ENCODE peak calls at places on chromosomes 12 and 14, in nine cellular contexts. L is AG09319, Q is Calu3, V is H9, U is transverse colon, R is cardiac muscle cell, I is pancreas, E is keratinocyte, M is HFF-Myc. N is an unnamed sample.
A peak's percentile ranks its signal among the peaks of the same experiment; 100 is the strongest.

GRCh38 chr12:45268672-45269406 is 52.9 kb downstream of the ANO6 start:
- DNase-seq in L (no peak), Q (peak; percentile 76), V (no peak), U (peak; percentile 50), R (peak; percentile 94), I (peak; percentile 67), E (peak; percentile 42), M (peak; percentile 80), N (peak; percentile 90)

GRCh38 chr14:50025073-50025472 is 91.3 kb downstream of the VCPKMT start:
- DNase-seq in L (no peak), Q (no peak), V (no peak), U (no peak), R (no peak), I (no peak), E (no peak), M (no peak), N (no peak)

GRCh38 chr14:61569783-61570182 is 125.5 kb upstream of the HIF1A start:
- DNase-seq in L (peak; percentile 89), Q (peak; percentile 46), V (no peak), U (no peak), R (peak; percentile 97), I (no peak), E (no peak), M (no peak), N (no peak)

GRCh38 chr12:91577586-91578539 is 395.2 kb upstream of the DCN start:
- DNase-seq in L (no peak), Q (no peak), V (no peak), U (no peak), R (peak; percentile 55), I (no peak), E (no peak), M (peak; percentile 3), N (no peak)

GRCh38 chr12:1773937-1774655 is 46.3 kb upstream of the LRTM2 start:
- DNase-seq in L (no peak), Q (no peak), V (no peak), U (no peak), R (no peak), I (no peak), E (no peak), M (no peak), N (no peak)

GRCh38 chr14:73760598-73761586 is 46.7 kb upstream of the PNMA1 start:
- DNase-seq in L (no peak), Q (no peak), V (no peak), U (peak; percentile 41), R (no peak), I (no peak), E (no peak), M (no peak), N (no peak)

GRCh38 chr14:20606190-20606901 is 15.2 kb upstream of the RNASE12 start:
- DNase-seq in L (no peak), Q (peak; percentile 46), V (peak; percentile 79), U (peak; percentile 54), R (peak; percentile 71), I (no peak), E (no peak), M (no peak), N (peak; percentile 30)

GRCh38 chr14:94395900-94396574 is 7.6 kb upstream of the SERPINA1 start:
- DNase-seq in L (no peak), Q (peak; percentile 46), V (no peak), U (no peak), R (no peak), I (no peak), E (no peak), M (no peak), N (no peak)

GRCh38 chr14:75025082-75025481 is 22.4 kb downstream of the EIF2B2 start:
- DNase-seq in L (no peak), Q (no peak), V (no peak), U (peak; percentile 20), R (peak; percentile 53), I (no peak), E (no peak), M (no peak), N (no peak)

GRCh38 chr14:33035795-33036194 is 97.1 kb downstream of the NPAS3 start:
- DNase-seq in L (no peak), Q (no peak), V (no peak), U (no peak), R (no peak), I (no peak), E (no peak), M (no peak), N (no peak)

GRCh38 chr12:115461401-115461800 is 777.4 kb upstream of the TBX3 start:
- DNase-seq in L (no peak), Q (no peak), V (no peak), U (no peak), R (no peak), I (no peak), E (no peak), M (no peak), N (no peak)

GRCh38 chr14:64762044-64763034 is 58.1 kb downstream of the PLEKHG3 start:
- DNase-seq in L (peak; percentile 62), Q (peak; percentile 75), V (no peak), U (peak; percentile 85), R (peak; percentile 97), I (peak; percentile 87), E (peak; percentile 75), M (peak; percentile 77), N (peak; percentile 81)

GRCh38 chr14:106694638-106695393 is 1168.4 kb downstream of the TMEM121 start:
- DNase-seq in L (no peak), Q (no peak), V (no peak), U (peak; percentile 63), R (no peak), I (no peak), E (no peak), M (no peak), N (peak; percentile 22)

GRCh38 chr14:103607039-103607668 is 21.9 kb upstream of the KLC1 start:
- DNase-seq in L (peak; percentile 75), Q (peak; percentile 34), V (peak; percentile 55), U (peak; percentile 81), R (peak; percentile 96), I (peak; percentile 60), E (no peak), M (peak; percentile 96), N (peak; percentile 67)

GRCh38 chr14:103427485-103428443 is 42.5 kb downstream of the MARK3 start:
- DNase-seq in L (no peak), Q (no peak), V (peak; percentile 77), U (no peak), R (peak; percentile 94), I (peak; percentile 26), E (no peak), M (peak; percentile 73), N (peak; percentile 65)

GRCh38 chr14:61512508-61512907 is 182.8 kb upstream of the HIF1A start:
- DNase-seq in L (peak; percentile 87), Q (no peak), V (no peak), U (no peak), R (peak; percentile 86), I (no peak), E (no peak), M (no peak), N (no peak)

GRCh38 chr14:96705422-96706092 is 91.6 kb upstream of the VRK1 start:
- DNase-seq in L (no peak), Q (no peak), V (no peak), U (no peak), R (no peak), I (no peak), E (no peak), M (no peak), N (no peak)

GRCh38 chr12:95963104-95963503 is 20.0 kb downstream of the AMDHD1 start:
- DNase-seq in L (no peak), Q (peak; percentile 10), V (no peak), U (no peak), R (no peak), I (no peak), E (no peak), M (no peak), N (no peak)

GRCh38 chr14:30440986-30441385 is 118.0 kb upstream of the G2E3 start:
- DNase-seq in L (no peak), Q (no peak), V (no peak), U (no peak), R (no peak), I (no peak), E (no peak), M (no peak), N (no peak)

GRCh38 chr14:30444451-30444850 is 114.5 kb upstream of the G2E3 start:
- DNase-seq in L (no peak), Q (no peak), V (no peak), U (no peak), R (no peak), I (no peak), E (no peak), M (no peak), N (no peak)

GRCh38 chr14:30445852-30446251 is 113.1 kb upstream of the G2E3 start:
- DNase-seq in L (no peak), Q (no peak), V (no peak), U (no peak), R (no peak), I (no peak), E (no peak), M (no peak), N (no peak)

GRCh38 chr14:30445394-30445793 is 113.6 kb upstream of the G2E3 start:
- DNase-seq in L (no peak), Q (no peak), V (no peak), U (no peak), R (no peak), I (no peak), E (no peak), M (no peak), N (no peak)

GRCh38 chr14:30443368-30444007 is 115.5 kb upstream of the G2E3 start:
- DNase-seq in L (no peak), Q (peak; percentile 7), V (no peak), U (no peak), R (peak; percentile 53), I (no peak), E (no peak), M (peak; percentile 6), N (peak; percentile 14)
- TF ChIP-seq CTCF in L (peak; percentile 40), Q (no peak), V (peak; percentile 83), U (no peak), R (peak; percentile 50), I (peak; percentile 46), E (no peak), M (peak; percentile 12), N (peak; percentile 65)

GRCh38 chr12:67647547-67648305 is 819 bp upstream of the DYRK2 start:
- DNase-seq in L (peak; percentile 75), Q (peak; percentile 87), V (peak; percentile 92), U (peak; percentile 87), R (peak; percentile 89), I (peak; percentile 77), E (peak; percentile 48), M (peak; percentile 80), N (peak; percentile 85)
- TF ChIP-seq CTCF in L (peak; percentile 39), Q (no peak), V (peak; percentile 40), U (peak; percentile 10), R (peak; percentile 39), I (peak; percentile 14), E (peak; percentile 45), M (peak; percentile 25), N (peak; percentile 29)

GRCh38 chr12:119902084-119902509 is 25.0 kb upstream of the CIT start:
- DNase-seq in L (peak; percentile 44), Q (peak; percentile 81), V (peak; percentile 88), U (peak; percentile 68), R (peak; percentile 68), I (no peak), E (peak; percentile 52), M (peak; percentile 59), N (peak; percentile 83)
- TF ChIP-seq CTCF in L (no peak), Q (peak; percentile 77), V (peak; percentile 89), U (peak; percentile 67), R (peak; percentile 74), I (peak; percentile 78), E (peak; percentile 86), M (peak; percentile 75), N (peak; percentile 75)

DNA sequence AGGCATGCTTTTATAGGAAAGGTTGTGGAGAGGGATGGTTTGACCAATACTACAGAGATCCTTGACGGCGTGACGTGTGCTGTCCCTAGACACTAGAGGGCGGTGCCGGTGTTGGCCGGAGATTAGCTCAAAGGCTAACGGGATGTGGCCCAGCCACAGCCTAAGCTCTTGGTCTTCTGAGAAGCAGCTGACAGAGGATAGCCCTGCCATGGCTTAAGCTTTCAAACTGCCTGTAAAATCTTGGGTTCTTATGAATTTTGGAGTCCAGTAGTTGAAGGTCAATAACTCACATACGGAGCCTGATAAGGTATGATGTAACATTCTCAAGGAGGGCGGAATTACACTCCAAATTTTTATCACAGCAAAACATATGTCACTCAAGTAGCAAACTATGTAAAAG is 515.7 kb upstream of the ATXN7L3B start:
- DNase-seq in L (no peak), Q (peak; percentile 85), V (peak; percentile 90), U (peak; percentile 9), R (peak; percentile 35), I (peak; percentile 25), E (no peak), M (peak; percentile 3), N (peak; percentile 64)
- TF ChIP-seq CTCF in L (peak; percentile 34), Q (peak; percentile 64), V (peak; percentile 83), U (no peak), R (peak; percentile 44), I (peak; percentile 24), E (peak; percentile 95), M (peak; percentile 51), N (peak; percentile 43)

N was measured in adrenal gland.